ENCODE peak calls at places on chromosome 13, in four cellular contexts. D, T, L and N are unnamed samples. For H3K4me1, H3K9me3 and H3K27me3, the result is how much of the 10 kb centered on the place peaks cover.

GRCh38 chr13:73168226-73168992 is 109.6 kb downstream of the KLF5 start:
- DNase-seq in D (no peak), T (no peak), L (peak), N (no peak)

GRCh38 chr13:77749481-77749880 is 52.0 kb downstream of the SLAIN1 start:
- DNase-seq in D (no peak), T (no peak), L (no peak), N (no peak)

GRCh38 chr13:91381371-91381770 is 17.1 kb upstream of the GPC5 start:
- DNase-seq in D (no peak), T (no peak), L (peak), N (no peak)

GRCh38 chr13:30735025-30735967 is at the start of gene ALOX5AP:
- DNase-seq in D (no peak), T (no peak), L (no peak), N (no peak)

GRCh38 chr13:31115616-31116015 is 46.1 kb downstream of the HSPH1 start:
- DNase-seq in D (no peak), T (no peak), L (no peak), N (no peak)

GRCh38 chr13:75792526-75793187 is 156.5 kb downstream of the LMO7 start:
- DNase-seq in D (no peak), T (no peak), L (peak), N (no peak)

GRCh38 chr13:111177081-111177711 is 62.1 kb downstream of the ARHGEF7 start:
- DNase-seq in D (peak), T (no peak), L (peak), N (peak)

GRCh38 chr13:76864259-76864658 is 21.9 kb downstream of the KCTD12 start:
- DNase-seq in D (no peak), T (no peak), L (no peak), N (no peak)

GRCh38 chr13:39273953-39274352 is 235.7 kb downstream of the NHLRC3 start:
- DNase-seq in D (no peak), T (peak), L (no peak), N (no peak)

GRCh38 chr13:39266426-39266825 is 228.2 kb downstream of the NHLRC3 start:
- DNase-seq in D (no peak), T (no peak), L (no peak), N (no peak)

GRCh38 chr13:39268398-39268797 is 230.1 kb downstream of the NHLRC3 start:
- DNase-seq in D (no peak), T (no peak), L (no peak), N (no peak)

GRCh38 chr13:39269004-39269403 is 230.7 kb downstream of the NHLRC3 start:
- DNase-seq in D (no peak), T (no peak), L (no peak), N (no peak)

GRCh38 chr13:39269411-39269810 is 231.2 kb downstream of the NHLRC3 start:
- DNase-seq in D (no peak), T (no peak), L (no peak), N (no peak)
- H3K4me1 ChIP-seq in D (under half), T (under half), L (under half), N (under half)

GRCh38 chr13:27928805-27929753 is 9.3 kb downstream of the PDX1 start:
- DNase-seq in D (no peak), T (no peak), L (no peak), N (no peak)
- H3K9me3 ChIP-seq in D (under half), T (under half), L (under half), N (under half)

GRCh38 chr13:93244918-93245280 is 18.3 kb downstream of the GPC6 start:
- DNase-seq in D (no peak), T (no peak), L (peak), N (no peak)
- H3K27me3 ChIP-seq in D (under half), T (under half), L (under half), N (under half)

DNA sequence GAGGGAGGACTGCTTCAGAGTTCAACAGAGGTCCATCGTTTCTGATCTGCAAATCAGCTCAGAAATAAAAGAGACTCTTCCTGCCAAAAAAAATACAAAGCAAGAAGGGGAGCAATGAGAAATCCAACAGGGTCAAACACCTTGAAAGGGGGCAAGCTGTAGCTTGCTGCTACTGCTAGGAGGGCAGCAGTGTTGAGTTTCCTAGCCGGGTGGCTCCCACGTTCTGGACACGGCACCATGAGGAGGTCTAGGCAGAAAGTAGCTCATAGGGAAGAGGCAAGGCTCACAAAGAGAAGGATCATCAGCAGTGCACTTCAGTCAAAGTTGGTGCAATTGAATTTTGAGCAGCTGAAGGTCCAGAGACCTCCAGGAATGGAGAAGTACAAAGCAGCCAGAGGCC is 75.3 kb downstream of the FOXO1 start:
- DNase-seq in D (no peak), T (no peak), L (no peak), N (no peak)
- H3K4me1 ChIP-seq in D (half or more), T (under half), L (under half), N (half or more)

GRCh38 chr13:83810136-83810535 is 72.1 kb downstream of the SLITRK1 start:
- DNase-seq in D (no peak), T (no peak), L (no peak), N (no peak)

GRCh38 chr13:83819611-83820010 is 62.7 kb downstream of the SLITRK1 start:
- DNase-seq in D (no peak), T (no peak), L (peak), N (no peak)

GRCh38 chr13:83819156-83819555 is 63.1 kb downstream of the SLITRK1 start:
- DNase-seq in D (no peak), T (no peak), L (no peak), N (no peak)

GRCh38 chr13:83815598-83815997 is 66.7 kb downstream of the SLITRK1 start:
- DNase-seq in D (no peak), T (no peak), L (no peak), N (no peak)

GRCh38 chr13:83816081-83816480 is 66.2 kb downstream of the SLITRK1 start:
- DNase-seq in D (no peak), T (no peak), L (no peak), N (no peak)
- H3K9me3 ChIP-seq in D (under half), T (under half), L (under half), N (under half)

GRCh38 chr13:112917056-112917664 is 51.9 kb upstream of the MCF2L start:
- DNase-seq in D (no peak), T (no peak), L (no peak), N (no peak)

GRCh38 chr13:112912726-112913440 is 56.1 kb upstream of the MCF2L start:
- DNase-seq in D (no peak), T (no peak), L (no peak), N (no peak)

GRCh38 chr13:112918746-112919145 is 50.3 kb upstream of the MCF2L start:
- DNase-seq in D (no peak), T (no peak), L (no peak), N (no peak)

GRCh38 chr13:112916296-112916695 is 52.7 kb upstream of the MCF2L start:
- DNase-seq in D (no peak), T (no peak), L (no peak), N (no peak)

GRCh38 chr13:112917731-112918130 is 51.3 kb upstream of the MCF2L start:
- DNase-seq in D (no peak), T (no peak), L (no peak), N (no peak)
- H3K27me3 ChIP-seq in D (under half), T (half or more), L (half or more), N (under half)